ENCODE peak calls at places on chromosome 13, in six cellular contexts. R is IMR-90; X is GM23338; Y is breast epithelium; S is hepatocyte; B is CD8-positive, alpha-beta T cell. H is an unnamed sample. For H3K4me1 and H3K36me3, the result is how much of the 10 kb centered on the place peaks cover.

GRCh38 chr13:60756306-60756705 is 359.3 kb downstream of the TDRD3 start:
- DNase-seq in S (no peak), X (peak), R (no peak), Y (no peak), B (no peak), H (no peak)

GRCh38 chr13:91889641-91890040 is 491.2 kb downstream of the GPC5 start:
- DNase-seq in R (no peak), X (no peak), Y (no peak), B (no peak), S (no peak), H (no peak)

GRCh38 chr13:62014299-62014698 is 598.6 kb upstream of the PCDH20 start:
- DNase-seq in Y (no peak), S (peak), X (peak), R (peak), B (no peak), H (no peak)

GRCh38 chr13:82751221-82751620 is 1131.1 kb downstream of the SLITRK1 start:
- DNase-seq in B (no peak), X (no peak), R (no peak), S (no peak), Y (no peak), H (no peak)

GRCh38 chr13:74132152-74132767 is 1.9 kb downstream of the KLF12 start:
- DNase-seq in X (peak), B (no peak), Y (no peak), R (peak), S (peak), H (no peak)

GRCh38 chr13:92838786-92839185 is 387.8 kb upstream of the GPC6 start:
- DNase-seq in B (no peak), Y (no peak), X (no peak), R (peak), S (no peak), H (no peak)

GRCh38 chr13:52651880-52652169 is 811 bp upstream of the SUGT1 start:
- DNase-seq in R (no peak), S (no peak), B (no peak), X (no peak), Y (no peak), H (no peak)

GRCh38 chr13:59771272-59771671 is 392.5 kb downstream of the DIAPH3 start:
- DNase-seq in S (peak), X (peak), R (peak), Y (no peak), B (no peak), H (peak)

GRCh38 chr13:39350461-39350881 is 252.5 kb downstream of the LHFPL6 start:
- DNase-seq in S (no peak), X (peak), B (no peak), R (no peak), Y (no peak), H (no peak)

GRCh38 chr13:94323746-94324408 is 155.6 kb downstream of the DCT start:
- DNase-seq in B (no peak), X (peak), Y (no peak), R (no peak), S (no peak), H (no peak)

GRCh38 chr13:110853235-110853721 is 61.6 kb downstream of the ANKRD10 start:
- DNase-seq in B (no peak), S (peak), X (peak), R (no peak), Y (no peak), H (no peak)

GRCh38 chr13:43405457-43405856 is 381.3 kb downstream of the ENOX1 start:
- DNase-seq in S (no peak), Y (no peak), B (no peak), R (peak), X (no peak), H (no peak)

GRCh38 chr13:97695684-97696083 is 257.8 kb upstream of the IPO5 start:
- DNase-seq in Y (no peak), R (no peak), X (no peak), B (no peak), S (peak), H (no peak)

GRCh38 chr13:71359641-71360040 is 507.4 kb downstream of the DACH1 start:
- DNase-seq in S (no peak), X (no peak), Y (no peak), R (no peak), B (no peak), H (no peak)

GRCh38 chr13:20439261-20439660 is 86.4 kb downstream of the CRYL1 start:
- DNase-seq in X (no peak), R (no peak), S (no peak), B (no peak), Y (no peak), H (no peak)

GRCh38 chr13:20390526-20391175 is 135.0 kb downstream of the CRYL1 start:
- DNase-seq in Y (no peak), R (no peak), S (no peak), X (no peak), B (no peak), H (no peak)

GRCh38 chr13:93767917-93768422 is 541.4 kb downstream of the GPC6 start:
- DNase-seq in X (no peak), B (no peak), S (peak), R (no peak), Y (no peak), H (peak)

GRCh38 chr13:30143671-30144400 is 163.5 kb downstream of the KATNAL1 start:
- DNase-seq in R (peak), B (no peak), X (no peak), S (peak), Y (no peak), H (no peak)

GRCh38 chr13:75771818-75772217 is 135.7 kb downstream of the LMO7 start:
- DNase-seq in R (peak), S (no peak), X (no peak), Y (no peak), B (no peak), H (no peak)

GRCh38 chr13:75769141-75769905 is 133.2 kb downstream of the LMO7 start:
- DNase-seq in B (no peak), S (no peak), R (no peak), Y (no peak), X (no peak), H (no peak)

GRCh38 chr13:75774176-75774575 is 138.0 kb downstream of the LMO7 start:
- DNase-seq in Y (no peak), S (no peak), B (no peak), X (no peak), R (peak), H (no peak)

GRCh38 chr13:75766636-75767035 is 130.5 kb downstream of the LMO7 start:
- DNase-seq in Y (no peak), B (no peak), X (no peak), R (no peak), S (no peak), H (no peak)

GRCh38 chr13:75770164-75771145 is 134.3 kb downstream of the LMO7 start:
- DNase-seq in R (peak), Y (no peak), S (no peak), X (no peak), B (no peak), H (no peak)
- H3K4me1 ChIP-seq in R (under half), Y (under half), S (half or more), X (under half), B (under half), H (half or more)

GRCh38 chr13:28657784-28658538 is 969 bp upstream of the POMP start:
- DNase-seq in R (peak), X (no peak), Y (no peak), S (peak), B (no peak), H (no peak)
- TF ChIP-seq CTCF in R (peak), X (no peak), Y (no peak), S (peak), B (no peak), H (no peak)

GRCh38 chr13:99525967-99526366 is 24.7 kb downstream of the TM9SF2 start:
- DNase-seq in B (no peak), X (no peak), S (no peak), R (peak), Y (no peak), H (no peak)
- H3K36me3 ChIP-seq in B (under half), X (under half), S (under half), R (under half), Y (under half), H (under half)

GRCh38 chr13:50132937-50133276 is 117.7 kb downstream of the KCNRG start:
- DNase-seq in R (no peak), B (no peak), Y (no peak), X (peak), S (no peak), H (no peak)
- H3K4me1 ChIP-seq in R (under half), B (under half), Y (under half), X (under half), S (under half), H (under half)

GRCh38 chr13:40755082-40755755 is 15.8 kb downstream of the MRPS31 start:
- DNase-seq in R (no peak), S (no peak), Y (no peak), B (no peak), X (no peak), H (no peak)

GRCh38 chr13:40749327-40749726 is 21.7 kb downstream of the MRPS31 start:
- DNase-seq in B (no peak), R (no peak), X (no peak), S (no peak), Y (no peak), H (no peak)
- TF ChIP-seq CTCF in B (peak), R (peak), X (no peak), S (peak), Y (no peak), H (peak)

GRCh38 chr13:112486386-112487126 is 101.4 kb downstream of the TUBGCP3 start:
- DNase-seq in Y (no peak), X (no peak), R (peak), B (no peak), S (no peak), H (no peak)

GRCh38 chr13:112489199-112489598 is 98.8 kb downstream of the TUBGCP3 start:
- DNase-seq in R (no peak), B (no peak), X (no peak), Y (no peak), S (no peak), H (no peak)

GRCh38 chr13:112481458-112481857 is 105.3 kb downstream of the SPACA7 start:
- DNase-seq in Y (no peak), X (no peak), S (no peak), R (no peak), B (no peak), H (no peak)

GRCh38 chr13:112483299-112483698 is 104.7 kb downstream of the TUBGCP3 start:
- DNase-seq in B (no peak), Y (no peak), R (no peak), S (no peak), X (no peak), H (no peak)

DNA sequence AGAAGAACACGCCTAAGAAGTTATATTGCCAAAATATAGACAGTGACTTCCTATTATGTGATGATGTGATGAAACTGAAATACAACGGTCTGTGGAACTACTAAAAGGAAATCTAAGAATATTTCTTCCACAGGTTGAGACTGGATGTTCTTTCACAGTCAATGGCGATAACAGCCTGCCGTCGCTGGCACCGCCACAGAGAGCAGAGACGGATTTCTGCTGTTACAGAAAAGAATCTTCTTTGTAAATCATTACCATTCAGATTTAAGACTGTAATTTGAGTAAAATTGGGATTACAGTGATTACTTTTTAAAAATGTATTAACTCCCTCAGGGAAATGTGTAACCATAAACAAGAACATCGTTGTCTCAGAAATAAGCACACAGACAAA is 100.8 kb downstream of the TUBGCP3 start:
- DNase-seq in B (no peak), X (no peak), S (no peak), Y (no peak), R (no peak), H (no peak)
- H3K36me3 ChIP-seq in B (under half), X (under half), S (under half), Y (under half), R (under half), H (under half)

DNA sequence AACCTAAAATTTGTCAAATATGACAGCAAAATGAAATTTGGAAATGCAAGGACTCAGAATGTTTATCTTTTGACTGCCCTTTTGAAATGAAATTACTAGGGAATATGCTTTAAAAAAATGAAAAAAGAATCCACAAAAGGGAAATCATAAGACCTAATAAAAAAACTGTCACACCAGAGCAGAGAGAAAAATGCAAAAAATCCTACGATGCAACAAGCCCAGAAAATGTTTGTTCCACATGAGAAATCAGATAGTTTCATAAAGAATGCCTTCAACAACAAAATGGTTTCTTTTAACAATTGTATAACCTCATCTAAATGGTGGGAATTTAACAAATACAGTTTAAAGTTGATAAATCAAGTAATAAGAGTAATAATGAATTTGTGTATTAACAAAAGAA is 8.0 kb downstream of the LPAR6 start:
- DNase-seq in S (no peak), R (no peak), X (no peak), B (no peak), Y (no peak), H (no peak)
- H3K4me1 ChIP-seq in S (under half), R (under half), X (under half), B (under half), Y (under half), H (under half)

GRCh38 chr13:95714142-95714832 is 37.3 kb downstream of the DNAJC3 start:
- DNase-seq in R (peak), X (no peak), B (no peak), S (peak), Y (no peak), H (no peak)

GRCh38 chr13:95710313-95710712 is 33.4 kb downstream of the DNAJC3 start:
- DNase-seq in B (no peak), R (peak), Y (no peak), S (no peak), X (no peak), H (no peak)

GRCh38 chr13:95713651-95714050 is 36.7 kb downstream of the DNAJC3 start:
- DNase-seq in X (no peak), R (peak), S (no peak), Y (no peak), B (no peak), H (no peak)

GRCh38 chr13:95716231-95716630 is 39.3 kb downstream of the DNAJC3 start:
- DNase-seq in X (peak), B (no peak), R (no peak), S (no peak), Y (no peak), H (no peak)
- TF ChIP-seq CTCF in X (peak), B (no peak), R (no peak), S (no peak), Y (no peak), H (no peak)

DNA sequence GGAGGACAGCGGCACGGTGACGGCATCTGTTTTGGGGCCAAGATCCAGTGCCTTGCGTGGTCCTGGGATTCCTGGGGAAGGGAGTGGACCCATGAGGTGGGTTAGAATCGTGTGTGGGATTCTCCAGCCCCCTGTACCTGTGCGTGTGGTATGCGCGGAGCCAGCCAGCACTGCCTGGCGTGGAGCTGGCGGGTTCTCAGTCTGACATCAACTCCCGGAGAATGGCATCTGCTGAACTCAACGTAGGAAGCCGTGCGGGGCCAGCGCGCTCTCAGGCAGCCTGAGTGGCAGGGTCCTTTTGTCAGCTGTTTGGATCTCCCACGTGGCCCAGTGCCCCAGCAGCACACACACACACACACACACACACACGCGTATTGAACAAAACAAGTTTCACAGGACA is 28.2 kb downstream of the ATP4B start:
- DNase-seq in R (no peak), S (no peak), B (no peak), X (no peak), Y (no peak), H (peak)
- H3K36me3 ChIP-seq in R (under half), S (under half), B (under half), X (under half), Y (under half), H (under half)

H was measured in Caco-2.